ENCODE peak calls at places on chromosomes 7 and 10, in seven cellular contexts. One of them, this sample, is unnamed. For H3K4me1, the result is how much of the 10 kb centered on the place peaks cover.

GRCh38 chr7:91109200-91109599 is 155.0 kb upstream of the FZD1 start:
- DNase-seq in HCT116: no peak
- DNase-seq in psoas muscle: no peak
- DNase-seq in SK-N-SH: no peak
- DNase-seq in PC-9: no peak
- DNase-seq in upper lobe of right lung: no peak
- DNase-seq in Panc1: no peak
- DNase-seq in this sample: no peak

GRCh38 chr10:43284341-43284910 is 17.6 kb upstream of the RASGEF1A start:
- DNase-seq in PC-9: peak
- DNase-seq in psoas muscle: no peak
- DNase-seq in Panc1: no peak
- DNase-seq in SK-N-SH: no peak
- DNase-seq in upper lobe of right lung: no peak
- DNase-seq in HCT116: no peak
- DNase-seq in this sample: no peak

GRCh38 chr10:96857613-96858012 is 25.5 kb downstream of the LCOR start:
- DNase-seq in HCT116: no peak
- DNase-seq in psoas muscle: no peak
- DNase-seq in Panc1: no peak
- DNase-seq in upper lobe of right lung: no peak
- DNase-seq in PC-9: no peak
- DNase-seq in SK-N-SH: no peak
- DNase-seq in this sample: no peak

GRCh38 chr10:44968101-44968886 is 8.7 kb downstream of the RASSF4 start:
- DNase-seq in HCT116: no peak
- DNase-seq in SK-N-SH: no peak
- DNase-seq in PC-9: no peak
- DNase-seq in Panc1: no peak
- DNase-seq in psoas muscle: no peak
- DNase-seq in upper lobe of right lung: no peak
- DNase-seq in this sample: no peak

GRCh38 chr10:29642996-29643395 is 8.2 kb upstream of the SVIL start:
- DNase-seq in PC-9: no peak
- DNase-seq in SK-N-SH: no peak
- DNase-seq in upper lobe of right lung: no peak
- DNase-seq in psoas muscle: no peak
- DNase-seq in Panc1: no peak
- DNase-seq in HCT116: no peak
- DNase-seq in this sample: no peak

GRCh38 chr7:71184609-71185008 is 52.7 kb downstream of the GALNT17 start:
- DNase-seq in psoas muscle: no peak
- DNase-seq in Panc1: no peak
- DNase-seq in PC-9: no peak
- DNase-seq in SK-N-SH: no peak
- DNase-seq in HCT116: no peak
- DNase-seq in upper lobe of right lung: no peak
- DNase-seq in this sample: no peak

GRCh38 chr10:69123306-69123746 is 652 bp upstream of the VPS26A start:
- DNase-seq in Panc1: peak
- DNase-seq in SK-N-SH: peak
- DNase-seq in upper lobe of right lung: no peak
- DNase-seq in HCT116: peak
- DNase-seq in psoas muscle: no peak
- DNase-seq in PC-9: no peak
- DNase-seq in this sample: no peak

GRCh38 chr7:11427686-11428273 is 404.2 kb downstream of the THSD7A start:
- DNase-seq in Panc1: peak
- DNase-seq in PC-9: no peak
- DNase-seq in HCT116: peak
- DNase-seq in upper lobe of right lung: no peak
- DNase-seq in SK-N-SH: peak
- DNase-seq in psoas muscle: no peak
- DNase-seq in this sample: peak

GRCh38 chr10:100872034-100872791 is 40.5 kb upstream of the SLF2 start:
- DNase-seq in SK-N-SH: peak
- DNase-seq in Panc1: peak
- DNase-seq in HCT116: peak
- DNase-seq in psoas muscle: no peak
- DNase-seq in upper lobe of right lung: no peak
- DNase-seq in PC-9: peak
- DNase-seq in this sample: peak

GRCh38 chr7:135733603-135734342 is 5.8 kb upstream of the SLC13A4 start:
- DNase-seq in upper lobe of right lung: no peak
- DNase-seq in psoas muscle: no peak
- DNase-seq in Panc1: no peak
- DNase-seq in SK-N-SH: no peak
- DNase-seq in PC-9: no peak
- DNase-seq in HCT116: no peak
- DNase-seq in this sample: no peak

GRCh38 chr7:142808802-142809583 is 38.2 kb downstream of the PRSS2 start:
- DNase-seq in PC-9: peak
- DNase-seq in psoas muscle: no peak
- DNase-seq in SK-N-SH: no peak
- DNase-seq in upper lobe of right lung: no peak
- DNase-seq in HCT116: no peak
- DNase-seq in Panc1: no peak
- DNase-seq in this sample: no peak

GRCh38 chr7:26525413-26526287 is 234.0 kb downstream of the SNX10 start:
- DNase-seq in upper lobe of right lung: no peak
- DNase-seq in HCT116: no peak
- DNase-seq in psoas muscle: no peak
- DNase-seq in SK-N-SH: no peak
- DNase-seq in Panc1: no peak
- DNase-seq in PC-9: no peak
- DNase-seq in this sample: no peak

GRCh38 chr10:33223326-33224014 is 111.0 kb downstream of the NRP1 start:
- DNase-seq in HCT116: no peak
- DNase-seq in psoas muscle: no peak
- DNase-seq in Panc1: no peak
- DNase-seq in SK-N-SH: no peak
- DNase-seq in PC-9: no peak
- DNase-seq in upper lobe of right lung: no peak
- DNase-seq in this sample: no peak

GRCh38 chr7:148367701-148368475 is 222.7 kb upstream of the C7orf33 start:
- DNase-seq in Panc1: no peak
- DNase-seq in psoas muscle: no peak
- DNase-seq in upper lobe of right lung: no peak
- DNase-seq in SK-N-SH: no peak
- DNase-seq in PC-9: no peak
- DNase-seq in HCT116: no peak
- DNase-seq in this sample: no peak

GRCh38 chr7:28533731-28534531 is 121.6 kb downstream of the CREB5 start:
- DNase-seq in Panc1: no peak
- DNase-seq in upper lobe of right lung: no peak
- DNase-seq in SK-N-SH: no peak
- DNase-seq in psoas muscle: peak
- DNase-seq in HCT116: no peak
- DNase-seq in PC-9: no peak
- DNase-seq in this sample: no peak

GRCh38 chr10:124166431-124167125 is 73.2 kb upstream of the CHST15 start:
- DNase-seq in SK-N-SH: no peak
- DNase-seq in PC-9: no peak
- DNase-seq in Panc1: no peak
- DNase-seq in psoas muscle: no peak
- DNase-seq in HCT116: no peak
- DNase-seq in upper lobe of right lung: no peak
- DNase-seq in this sample: no peak

GRCh38 chr7:67593807-67594206 is 597.2 kb downstream of the TYW1 start:
- DNase-seq in PC-9: no peak
- DNase-seq in HCT116: no peak
- DNase-seq in SK-N-SH: no peak
- DNase-seq in psoas muscle: no peak
- DNase-seq in upper lobe of right lung: no peak
- DNase-seq in Panc1: no peak
- DNase-seq in this sample: no peak

GRCh38 chr10:116608683-116609594 is 11.8 kb upstream of the PNLIPRP2 start:
- DNase-seq in PC-9: no peak
- DNase-seq in SK-N-SH: no peak
- DNase-seq in psoas muscle: no peak
- DNase-seq in Panc1: no peak
- DNase-seq in upper lobe of right lung: no peak
- DNase-seq in HCT116: no peak
- DNase-seq in this sample: peak

GRCh38 chr7:90788057-90788456 is 191.9 kb downstream of the CDK14 start:
- DNase-seq in upper lobe of right lung: no peak
- DNase-seq in psoas muscle: no peak
- DNase-seq in HCT116: no peak
- DNase-seq in PC-9: no peak
- DNase-seq in SK-N-SH: no peak
- DNase-seq in Panc1: no peak
- DNase-seq in this sample: no peak

GRCh38 chr10:76723781-76724336 is 913.7 kb downstream of the KCNMA1 start:
- DNase-seq in psoas muscle: no peak
- DNase-seq in SK-N-SH: no peak
- DNase-seq in PC-9: no peak
- DNase-seq in Panc1: no peak
- DNase-seq in HCT116: no peak
- DNase-seq in upper lobe of right lung: no peak
- DNase-seq in this sample: no peak

GRCh38 chr10:119336599-119336998 is 129.2 kb downstream of the GRK5 start:
- DNase-seq in psoas muscle: no peak
- DNase-seq in upper lobe of right lung: no peak
- DNase-seq in SK-N-SH: no peak
- DNase-seq in PC-9: no peak
- DNase-seq in Panc1: no peak
- DNase-seq in HCT116: no peak
- DNase-seq in this sample: no peak

DNA sequence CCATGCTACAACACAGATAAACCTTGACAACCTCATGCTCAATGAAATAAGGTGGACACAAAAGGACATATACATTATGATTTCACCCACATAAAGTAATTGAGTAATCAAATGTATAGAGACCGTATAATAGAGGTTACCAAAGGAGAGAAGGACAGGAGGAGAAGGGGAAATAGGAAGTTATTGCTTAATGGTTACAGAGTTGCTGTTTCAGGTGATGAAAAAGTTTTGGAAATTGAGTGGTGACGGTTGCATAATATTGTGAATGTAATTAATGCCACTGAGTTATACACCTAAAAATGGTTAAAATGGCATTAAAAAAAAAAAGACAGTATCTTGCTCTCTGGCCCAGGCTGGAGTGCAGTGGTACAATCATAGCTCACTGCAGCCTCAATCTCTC is 1.5 kb upstream of the OGDH start:
- DNase-seq in HCT116: no peak
- DNase-seq in Panc1: no peak
- DNase-seq in SK-N-SH: no peak
- DNase-seq in psoas muscle: no peak
- DNase-seq in upper lobe of right lung: no peak
- DNase-seq in PC-9: no peak
- DNase-seq in this sample: no peak
- H3K4me1 ChIP-seq in HCT116: under half
- H3K4me1 ChIP-seq in Panc1: under half
- H3K4me1 ChIP-seq in SK-N-SH: under half
- H3K4me1 ChIP-seq in psoas muscle: under half
- H3K4me1 ChIP-seq in upper lobe of right lung: under half
- H3K4me1 ChIP-seq in PC-9: half or more
- H3K4me1 ChIP-seq in this sample: under half

DNA sequence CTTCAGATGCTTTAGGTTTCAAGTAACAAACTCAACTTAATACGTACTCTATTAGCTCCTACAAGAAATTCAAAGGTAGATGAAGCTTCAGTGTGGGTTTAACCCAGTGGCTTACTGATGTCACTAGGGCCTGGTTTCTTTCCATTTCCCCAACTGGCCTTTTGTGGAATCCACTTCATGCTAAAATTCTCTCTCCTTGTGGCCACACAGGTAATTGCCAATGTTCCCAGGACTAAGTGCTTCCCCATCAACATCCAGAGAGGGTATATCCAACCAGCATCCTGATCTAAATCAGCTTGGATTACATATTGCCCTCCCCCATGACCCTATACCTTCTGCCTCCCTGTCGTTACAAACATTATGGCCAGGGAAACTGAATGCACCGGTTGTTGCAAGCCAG is 10.7 kb downstream of the FBXL13 start:
- DNase-seq in upper lobe of right lung: no peak
- DNase-seq in Panc1: no peak
- DNase-seq in SK-N-SH: no peak
- DNase-seq in psoas muscle: no peak
- DNase-seq in HCT116: no peak
- DNase-seq in PC-9: no peak
- DNase-seq in this sample: no peak
- H3K27ac ChIP-seq in upper lobe of right lung: no peak
- H3K27ac ChIP-seq in Panc1: peak
- H3K27ac ChIP-seq in SK-N-SH: no peak
- H3K27ac ChIP-seq in psoas muscle: no peak
- H3K27ac ChIP-seq in HCT116: no peak
- H3K27ac ChIP-seq in PC-9: no peak
- H3K27ac ChIP-seq in this sample: no peak

GRCh38 chr7:152514771-152515105 is 78.9 kb upstream of the KMT2C start:
- DNase-seq in PC-9: no peak
- DNase-seq in psoas muscle: no peak
- DNase-seq in upper lobe of right lung: no peak
- DNase-seq in Panc1: no peak
- DNase-seq in HCT116: no peak
- DNase-seq in SK-N-SH: no peak
- DNase-seq in this sample: no peak
- TF ChIP-seq CTCF in PC-9: no peak
- TF ChIP-seq CTCF in psoas muscle: no peak
- TF ChIP-seq CTCF in upper lobe of right lung: no peak
- TF ChIP-seq CTCF in Panc1: no peak
- TF ChIP-seq CTCF in HCT116: no peak
- TF ChIP-seq CTCF in SK-N-SH: no peak
- TF ChIP-seq CTCF in this sample: no peak

GRCh38 chr10:3763035-3763456 is 22.0 kb downstream of the KLF6 start:
- DNase-seq in SK-N-SH: no peak
- DNase-seq in psoas muscle: no peak
- DNase-seq in upper lobe of right lung: no peak
- DNase-seq in Panc1: peak
- DNase-seq in HCT116: peak
- DNase-seq in PC-9: peak
- DNase-seq in this sample: no peak

GRCh38 chr10:3765376-3765667 is 19.7 kb downstream of the KLF6 start:
- DNase-seq in SK-N-SH: no peak
- DNase-seq in HCT116: no peak
- DNase-seq in psoas muscle: no peak
- DNase-seq in upper lobe of right lung: no peak
- DNase-seq in PC-9: no peak
- DNase-seq in Panc1: no peak
- DNase-seq in this sample: no peak

GRCh38 chr10:3764626-3765375 is 20.2 kb downstream of the KLF6 start:
- DNase-seq in Panc1: no peak
- DNase-seq in PC-9: no peak
- DNase-seq in psoas muscle: no peak
- DNase-seq in SK-N-SH: no peak
- DNase-seq in upper lobe of right lung: no peak
- DNase-seq in HCT116: no peak
- DNase-seq in this sample: no peak

GRCh38 chr10:3761916-3762708 is 22.9 kb downstream of the KLF6 start:
- DNase-seq in PC-9: peak
- DNase-seq in HCT116: peak
- DNase-seq in Panc1: peak
- DNase-seq in psoas muscle: no peak
- DNase-seq in SK-N-SH: no peak
- DNase-seq in upper lobe of right lung: no peak
- DNase-seq in this sample: no peak

GRCh38 chr10:3763852-3764625 is 21.0 kb downstream of the KLF6 start:
- DNase-seq in Panc1: peak
- DNase-seq in HCT116: no peak
- DNase-seq in upper lobe of right lung: no peak
- DNase-seq in SK-N-SH: no peak
- DNase-seq in PC-9: peak
- DNase-seq in psoas muscle: no peak
- DNase-seq in this sample: no peak
- H3K4me1 ChIP-seq in Panc1: half or more
- H3K4me1 ChIP-seq in HCT116: half or more
- H3K4me1 ChIP-seq in upper lobe of right lung: under half
- H3K4me1 ChIP-seq in SK-N-SH: under half
- H3K4me1 ChIP-seq in PC-9: half or more
- H3K4me1 ChIP-seq in psoas muscle: under half
- H3K4me1 ChIP-seq in this sample: under half

This sample was measured in pancreas.